ENCODE peak calls at places on chromosomes 7 and 10, in five cellular contexts. One of them, this sample, is unnamed.
A peak's percentile ranks its signal among the peaks of the same experiment; 100 is the strongest.

GRCh38 chr7:102933763-102934162 is 21.0 kb downstream of the LRRC17 start:
- DNase-seq in stimulated activated CD4-positive, alpha-beta T cell treated with anti-CD3 and anti-CD28 coated beads, Interleukin-4, amount 100 ng/mL, for 48 hours: no peak
- DNase-seq in right cardiac atrium: peak; percentile 90
- DNase-seq in NCI-H460: no peak
- DNase-seq in kidney glomerular epithelial cell: no peak
- DNase-seq in this sample: no peak

GRCh38 chr7:97104719-97105129 is 12.8 kb upstream of the SDHAF3 start:
- DNase-seq in stimulated activated CD4-positive, alpha-beta T cell treated with anti-CD3 and anti-CD28 coated beads, Interleukin-4, amount 100 ng/mL, for 48 hours: peak; percentile 65
- DNase-seq in right cardiac atrium: peak; percentile 95
- DNase-seq in NCI-H460: peak; percentile 79
- DNase-seq in kidney glomerular epithelial cell: peak; percentile 81
- DNase-seq in this sample: peak; percentile 89

GRCh38 chr10:91551856-91552255 is 81.0 kb downstream of the PPP1R3C start:
- DNase-seq in stimulated activated CD4-positive, alpha-beta T cell treated with anti-CD3 and anti-CD28 coated beads, Interleukin-4, amount 100 ng/mL, for 48 hours: no peak
- DNase-seq in right cardiac atrium: peak; percentile 67
- DNase-seq in NCI-H460: peak; percentile 69
- DNase-seq in kidney glomerular epithelial cell: peak; percentile 5
- DNase-seq in this sample: no peak

GRCh38 chr7:128309921-128310320 is 33.8 kb downstream of the RBM28 start:
- DNase-seq in stimulated activated CD4-positive, alpha-beta T cell treated with anti-CD3 and anti-CD28 coated beads, Interleukin-4, amount 100 ng/mL, for 48 hours: no peak
- DNase-seq in right cardiac atrium: no peak
- DNase-seq in NCI-H460: no peak
- DNase-seq in kidney glomerular epithelial cell: no peak
- DNase-seq in this sample: no peak

GRCh38 chr10:33675235-33675634 is 340.8 kb upstream of the NRP1 start:
- DNase-seq in stimulated activated CD4-positive, alpha-beta T cell treated with anti-CD3 and anti-CD28 coated beads, Interleukin-4, amount 100 ng/mL, for 48 hours: no peak
- DNase-seq in right cardiac atrium: no peak
- DNase-seq in NCI-H460: no peak
- DNase-seq in kidney glomerular epithelial cell: no peak
- DNase-seq in this sample: no peak

GRCh38 chr10:132667613-132668394 is 118.1 kb downstream of the NKX6-2 start:
- DNase-seq in stimulated activated CD4-positive, alpha-beta T cell treated with anti-CD3 and anti-CD28 coated beads, Interleukin-4, amount 100 ng/mL, for 48 hours: no peak
- DNase-seq in right cardiac atrium: no peak
- DNase-seq in NCI-H460: no peak
- DNase-seq in kidney glomerular epithelial cell: peak; percentile 98
- DNase-seq in this sample: no peak

GRCh38 chr7:44066494-44067063 is 1.2 kb upstream of the PGAM2 start:
- DNase-seq in stimulated activated CD4-positive, alpha-beta T cell treated with anti-CD3 and anti-CD28 coated beads, Interleukin-4, amount 100 ng/mL, for 48 hours: no peak
- DNase-seq in right cardiac atrium: peak; percentile 60
- DNase-seq in NCI-H460: no peak
- DNase-seq in kidney glomerular epithelial cell: no peak
- DNase-seq in this sample: no peak

GRCh38 chr7:29398011-29398410 is 165.6 kb upstream of the PRR15 start:
- DNase-seq in stimulated activated CD4-positive, alpha-beta T cell treated with anti-CD3 and anti-CD28 coated beads, Interleukin-4, amount 100 ng/mL, for 48 hours: no peak
- DNase-seq in right cardiac atrium: no peak
- DNase-seq in NCI-H460: no peak
- DNase-seq in kidney glomerular epithelial cell: no peak
- DNase-seq in this sample: no peak

This sample was measured in LoVo.